ENCODE peak calls at places on chromosomes 1 and 21, in nine cellular contexts. O, U, B, W, X, D, I, P and T are unnamed samples.

GRCh38 chr21:42721341-42721824 is 68.0 kb downstream of the PDE9A start:
- DNase-seq in O (no peak), D (no peak), U (peak; percentile 95), B (no peak), I (peak; percentile 40), P (no peak), W (no peak), X (no peak), T (no peak)

GRCh38 chr1:9761855-9762254 is 61.9 kb downstream of the CLSTN1 start:
- DNase-seq in I (no peak), U (no peak), O (no peak), D (no peak), B (no peak), P (no peak), X (no peak), W (no peak), T (no peak)

GRCh38 chr1:230394134-230394533 is 32.0 kb downstream of the PGBD5 start:
- DNase-seq in D (no peak), I (no peak), B (no peak), W (no peak), O (no peak), P (no peak), X (no peak), U (no peak), T (no peak)

GRCh38 chr1:201153474-201154388 is 543 bp downstream of the TMEM9 start:
- DNase-seq in O (no peak), I (no peak), P (no peak), W (no peak), D (no peak), U (no peak), B (no peak), X (no peak), T (no peak)

GRCh38 chr1:9643351-9644256 is 7.9 kb upstream of the PIK3CD start:
- DNase-seq in I (no peak), P (no peak), D (no peak), U (no peak), X (no peak), O (no peak), B (no peak), W (no peak), T (no peak)

GRCh38 chr1:17118706-17119075 is 560 bp downstream of the PADI2 start:
- DNase-seq in I (no peak), D (no peak), O (no peak), U (no peak), P (no peak), B (no peak), W (no peak), X (peak; percentile 61), T (no peak)

GRCh38 chr1:172955161-172955821 is 95.5 kb downstream of the TNFSF18 start:
- DNase-seq in X (no peak), I (no peak), B (no peak), O (no peak), U (no peak), P (no peak), W (peak; percentile 71), D (no peak), T (no peak)

GRCh38 chr1:226097866-226098625 is 35.5 kb downstream of the H3-3A start:
- DNase-seq in W (peak; percentile 72), P (no peak), B (no peak), D (no peak), O (no peak), X (no peak), I (no peak), U (no peak), T (no peak)

GRCh38 chr1:32249831-32250525 is 1.1 kb upstream of the LCK start:
- DNase-seq in O (peak; percentile 73), U (peak; percentile 71), I (peak; percentile 87), D (no peak), W (no peak), P (peak; percentile 89), B (peak; percentile 52), X (no peak), T (peak; percentile 75)

GRCh38 chr1:24995661-24996060 is 65.6 kb upstream of the RUNX3 start:
- DNase-seq in O (no peak), U (no peak), W (no peak), X (no peak), D (no peak), B (no peak), P (no peak), I (no peak), T (no peak)

GRCh38 chr1:228347181-228347580 is 59.5 kb downstream of the TRIM11 start:
- DNase-seq in P (no peak), I (no peak), O (no peak), X (no peak), W (no peak), B (no peak), U (no peak), D (no peak), T (peak; percentile 27)

GRCh38 chr1:214002060-214002459 is 14.3 kb downstream of the PROX1 start:
- DNase-seq in X (no peak), P (no peak), I (no peak), B (no peak), W (no peak), U (no peak), D (no peak), O (no peak), T (no peak)

GRCh38 chr21:44965251-44966022 is 25.6 kb downstream of the SLX9 start:
- DNase-seq in U (no peak), X (no peak), I (no peak), W (peak; percentile 90), P (peak; percentile 34), B (no peak), D (no peak), O (no peak), T (no peak)

GRCh38 chr1:11248169-11248568 is 14.2 kb downstream of the MTOR start:
- DNase-seq in I (no peak), D (no peak), X (no peak), P (no peak), B (no peak), W (no peak), U (no peak), O (no peak), T (no peak)

GRCh38 chr1:245277276-245277675 is 122.5 kb downstream of the KIF26B start:
- DNase-seq in W (no peak), P (no peak), D (no peak), B (peak; percentile 69), O (no peak), X (no peak), U (peak; percentile 47), I (no peak), T (no peak)

GRCh38 chr1:3399732-3400131 is 54.7 kb upstream of the ARHGEF16 start:
- DNase-seq in I (no peak), P (no peak), X (no peak), B (no peak), D (no peak), W (no peak), U (no peak), O (no peak), T (no peak)

GRCh38 chr1:3401585-3402257 is 52.7 kb upstream of the ARHGEF16 start:
- DNase-seq in O (no peak), X (no peak), B (no peak), P (no peak), W (no peak), D (no peak), I (no peak), U (no peak), T (no peak)

GRCh38 chr1:3396411-3396810 is 58.1 kb upstream of the ARHGEF16 start:
- DNase-seq in D (no peak), O (no peak), I (no peak), U (no peak), P (no peak), B (no peak), W (no peak), X (no peak), T (no peak)

GRCh38 chr1:3397311-3397710 is 57.2 kb upstream of the ARHGEF16 start:
- DNase-seq in P (no peak), W (no peak), I (no peak), O (no peak), D (no peak), U (no peak), B (no peak), X (no peak), T (no peak)

GRCh38 chr1:3398741-3399140 is 55.7 kb upstream of the ARHGEF16 start:
- DNase-seq in U (no peak), B (no peak), I (no peak), W (no peak), P (no peak), D (no peak), O (no peak), X (no peak), T (no peak)
- H3K27me3 ChIP-seq in U (no peaks in the 10 kb centered on the region), B (peaks cover 9% of the 10 kb centered on the region), I (peaks cover 13% of the 10 kb centered on the region), W (peaks cover 19% of the 10 kb centered on the region), P (no peaks in the 10 kb centered on the region), D (peaks cover 26% of the 10 kb centered on the region), O (no peaks in the 10 kb centered on the region), X (peaks cover 60% of the 10 kb centered on the region), T (peaks cover 18% of the 10 kb centered on the region)

GRCh38 chr21:38628426-38628825 is 130.1 kb upstream of the ERG start:
- DNase-seq in D (no peak), U (no peak), W (no peak), I (no peak), X (no peak), O (no peak), B (no peak), P (no peak), T (no peak)
- H3K27ac ChIP-seq in D (no peak overlapping the region), U (no peak overlapping the region), W (no peak overlapping the region), I (no peak overlapping the region), X (no peak overlapping the region), O (no peak overlapping the region), B (no peak overlapping the region), P (no peak overlapping the region), T (no peak overlapping the region)

GRCh38 chr1:46749921-46750404 is 31.0 kb upstream of the EFCAB14 start:
- DNase-seq in X (no peak), U (peak; percentile 48), I (no peak), D (no peak), B (no peak), W (no peak), P (no peak), O (no peak), T (no peak)

GRCh38 chr1:46747683-46748288 is 28.9 kb upstream of the EFCAB14 start:
- DNase-seq in O (no peak), D (no peak), P (no peak), U (peak; percentile 68), I (peak; percentile 41), W (peak; percentile 68), B (peak; percentile 57), X (peak; percentile 53), T (no peak)

GRCh38 chr1:46753985-46754384 is 35.1 kb upstream of the EFCAB14 start:
- DNase-seq in X (no peak), P (no peak), B (no peak), W (no peak), I (no peak), O (no peak), D (no peak), U (no peak), T (no peak)

GRCh38 chr1:46755121-46755520 is 36.2 kb upstream of the EFCAB14 start:
- DNase-seq in B (no peak), D (no peak), P (no peak), I (no peak), O (no peak), U (peak; percentile 24), X (no peak), W (no peak), T (no peak)

GRCh38 chr1:46749403-46749802 is 30.5 kb upstream of the EFCAB14 start:
- DNase-seq in U (no peak), W (no peak), D (no peak), X (no peak), I (no peak), P (no peak), B (no peak), O (no peak), T (no peak)
- H3K27me3 ChIP-seq in U (no peaks in the 10 kb centered on the region), W (no peaks in the 10 kb centered on the region), D (no peaks in the 10 kb centered on the region), X (no peaks in the 10 kb centered on the region), I (peaks cover 29% of the 10 kb centered on the region), P (no peaks in the 10 kb centered on the region), B (no peaks in the 10 kb centered on the region), O (peaks cover 4% of the 10 kb centered on the region), T (peaks cover 24% of the 10 kb centered on the region)

GRCh38 chr1:1272341-1273151 is 1.1 kb downstream of the UBE2J2 start:
- DNase-seq in X (no peak), W (no peak), P (no peak), O (no peak), D (peak; percentile 75), B (peak; percentile 78), U (peak; percentile 82), I (no peak), T (no peak)
- H3K27ac ChIP-seq in X (no peak overlapping the region), W (peak overlapping the region; percentile 88), P (peak overlapping the region; percentile 83), O (peak overlapping the region; percentile 72), D (peak overlapping the region; percentile 78), B (peak overlapping the region; percentile 97), U (peak overlapping the region; percentile 86), I (no peak overlapping the region), T (peak overlapping the region; percentile 29)